ENCODE peak calls at places on chromosomes 2 and 18, in nine cellular contexts. R is bronchial epithelial cell; D is tibial artery; L is left lung; C is adrenal gland; T is NCI-H748 treated with DMSO at 0.1 percent for 48 hours; E is activated T-cell treated with anti-CD3 and anti-CD28 coated beads, Interleukin-2, amount 50 U/mL, for 72 hours; Y is fibroblast of the aortic adventitia; P is GM20000. K is an unnamed sample.

GRCh38 chr2:64359892-64360657 is 93.9 kb upstream of the LGALSL start:
- DNase-seq in R (peak), D (peak), L (peak), C (peak), T (no peak), E (peak), Y (peak), P (peak), K (peak)

GRCh38 chr2:240909216-240909974 is 3.3 kb downstream of the CROCC2 start:
- DNase-seq in R (no peak), D (no peak), L (no peak), C (no peak), T (no peak), E (no peak), Y (no peak), P (no peak), K (no peak)

GRCh38 chr2:129058981-129059380 is 740.3 kb upstream of the HS6ST1 start:
- DNase-seq in R (no peak), D (no peak), L (no peak), C (no peak), T (peak), E (no peak), Y (no peak), P (no peak), K (no peak)

GRCh38 chr2:42223822-42224268 is 54.7 kb downstream of the EML4 start:
- DNase-seq in R (no peak), D (no peak), L (no peak), C (no peak), T (no peak), E (no peak), Y (peak), P (no peak), K (no peak)

GRCh38 chr2:9238927-9239326 is 32.3 kb downstream of the ASAP2 start:
- DNase-seq in R (no peak), D (no peak), L (peak), C (no peak), T (no peak), E (no peak), Y (no peak), P (no peak), K (no peak)

GRCh38 chr2:149741646-149742045 is 154.1 kb upstream of the MMADHC start:
- DNase-seq in R (peak), D (no peak), L (no peak), C (no peak), T (no peak), E (no peak), Y (peak), P (no peak), K (peak)

GRCh38 chr2:234491281-234491680 is 5.6 kb downstream of the ARL4C start:
- DNase-seq in R (no peak), D (no peak), L (no peak), C (no peak), T (no peak), E (no peak), Y (no peak), P (no peak), K (no peak)

GRCh38 chr2:98484121-98484557 is 39.5 kb downstream of the INPP4A start:
- DNase-seq in R (no peak), D (no peak), L (no peak), C (no peak), T (no peak), E (no peak), Y (no peak), P (no peak), K (no peak)

GRCh38 chr18:54223568-54224241 is 764 bp downstream of the MBD2 start:
- DNase-seq in R (peak), D (no peak), L (peak), C (peak), T (peak), E (peak), Y (peak), P (peak), K (peak)

GRCh38 chr18:48545690-48546365 is 7.0 kb downstream of the CTIF start:
- DNase-seq in R (peak), D (peak), L (peak), C (peak), T (peak), E (no peak), Y (peak), P (no peak), K (peak)

GRCh38 chr18:69257861-69258458 is 142.7 kb upstream of the DOK6 start:
- DNase-seq in R (peak), D (no peak), L (no peak), C (no peak), T (no peak), E (no peak), Y (peak), P (no peak), K (peak)

GRCh38 chr2:7672027-7672684 is 754.9 kb downstream of the RNF144A start:
- DNase-seq in R (peak), D (no peak), L (no peak), C (peak), T (peak), E (peak), Y (peak), P (peak), K (peak)

GRCh38 chr2:151395509-151396374 is 14.0 kb upstream of the RIF1 start:
- DNase-seq in R (no peak), D (no peak), L (no peak), C (no peak), T (no peak), E (no peak), Y (no peak), P (no peak), K (no peak)

GRCh38 chr18:7979714-7980113 is 412.6 kb downstream of the PTPRM start:
- DNase-seq in R (no peak), D (no peak), L (no peak), C (no peak), T (no peak), E (no peak), Y (no peak), P (no peak), K (no peak)

GRCh38 chr18:79556829-79557585 is 122.6 kb upstream of the CTDP1 start:
- DNase-seq in R (no peak), D (peak), L (peak), C (no peak), T (no peak), E (no peak), Y (no peak), P (no peak), K (no peak)

GRCh38 chr2:233801357-233802131 is 23.4 kb downstream of the MROH2A start:
- DNase-seq in R (peak), D (peak), L (no peak), C (no peak), T (no peak), E (peak), Y (peak), P (no peak), K (peak)

GRCh38 chr2:88016948-88017779 is 817 bp upstream of the RNU2-63P start:
- DNase-seq in R (peak), D (no peak), L (peak), C (no peak), T (peak), E (peak), Y (peak), P (peak), K (peak)

GRCh38 chr18:57214976-57215375 is 68.1 kb downstream of the BOD1L2 start:
- DNase-seq in R (peak), D (no peak), L (no peak), C (no peak), T (no peak), E (no peak), Y (no peak), P (no peak), K (peak)

GRCh38 chr2:88187038-88187676 is 17.0 kb downstream of the THNSL2 start:
- DNase-seq in R (peak), D (no peak), L (no peak), C (peak), T (peak), E (peak), Y (peak), P (peak), K (peak)

K was measured in epithelial cell of esophagus.